ENCODE peak calls at places on chromosomes 6 and 20, in four cellular contexts. One of them, this sample, is unnamed.

GRCh38 chr20:44527716-44528199 is 5.9 kb upstream of the SERINC3 start:
- DNase-seq in neural progenitor cell: no peak
- DNase-seq in PC-3: no peak
- DNase-seq in hepatocyte: no peak
- DNase-seq in this sample: no peak

GRCh38 chr20:13817342-13817741 is 32.5 kb downstream of the NDUFAF5 start:
- DNase-seq in neural progenitor cell: no peak
- DNase-seq in hepatocyte: no peak
- DNase-seq in PC-3: peak; percentile 59
- DNase-seq in this sample: no peak

GRCh38 chr6:75351570-75351969 is 67.0 kb upstream of the TMEM30A start:
- DNase-seq in PC-3: peak; percentile 31
- DNase-seq in neural progenitor cell: no peak
- DNase-seq in hepatocyte: no peak
- DNase-seq in this sample: no peak

GRCh38 chr20:45935416-45936046 is 1.0 kb downstream of the PCIF1 start:
- DNase-seq in PC-3: no peak
- DNase-seq in hepatocyte: no peak
- DNase-seq in neural progenitor cell: no peak
- DNase-seq in this sample: no peak

GRCh38 chr20:14069796-14070195 is 74.5 kb downstream of the MACROD2 start:
- DNase-seq in PC-3: peak; percentile 36
- DNase-seq in hepatocyte: no peak
- DNase-seq in neural progenitor cell: no peak
- DNase-seq in this sample: no peak

GRCh38 chr6:15313367-15313766 is 67.5 kb downstream of the JARID2 start:
- DNase-seq in hepatocyte: no peak
- DNase-seq in neural progenitor cell: no peak
- DNase-seq in PC-3: no peak
- DNase-seq in this sample: peak; percentile 55

GRCh38 chr6:51678274-51678673 is 409.1 kb downstream of the PKHD1 start:
- DNase-seq in hepatocyte: no peak
- DNase-seq in neural progenitor cell: no peak
- DNase-seq in PC-3: no peak
- DNase-seq in this sample: no peak

GRCh38 chr20:25525857-25526256 is 59.5 kb downstream of the NINL start:
- DNase-seq in hepatocyte: peak; percentile 67
- DNase-seq in neural progenitor cell: no peak
- DNase-seq in PC-3: peak; percentile 79
- DNase-seq in this sample: no peak

GRCh38 chr6:72286911-72287311 is 335.0 kb upstream of the KCNQ5 start:
- DNase-seq in PC-3: peak; percentile 27
- DNase-seq in hepatocyte: no peak
- DNase-seq in neural progenitor cell: no peak
- DNase-seq in this sample: no peak

GRCh38 chr6:108736832-108737231 is 111.4 kb upstream of the ARMC2 start:
- DNase-seq in PC-3: peak; percentile 84
- DNase-seq in hepatocyte: peak; percentile 69
- DNase-seq in neural progenitor cell: no peak
- DNase-seq in this sample: no peak

GRCh38 chr20:13649548-13649947 is 10.8 kb upstream of the TASP1 start:
- DNase-seq in PC-3: no peak
- DNase-seq in neural progenitor cell: peak; percentile 64
- DNase-seq in hepatocyte: peak; percentile 23
- DNase-seq in this sample: no peak

GRCh38 chr20:48026981-48027592 is 241.8 kb upstream of the SULF2 start:
- DNase-seq in PC-3: no peak
- DNase-seq in neural progenitor cell: no peak
- DNase-seq in hepatocyte: no peak
- DNase-seq in this sample: peak; percentile 55

GRCh38 chr6:142421285-142422202 is 119.7 kb downstream of the ADGRG6 start:
- DNase-seq in hepatocyte: no peak
- DNase-seq in PC-3: peak; percentile 43
- DNase-seq in neural progenitor cell: no peak
- DNase-seq in this sample: no peak

GRCh38 chr20:62142252-62143117 is 709 bp downstream of the PSMA7 start:
- DNase-seq in PC-3: no peak
- DNase-seq in hepatocyte: peak; percentile 40
- DNase-seq in neural progenitor cell: peak; percentile 61
- DNase-seq in this sample: peak; percentile 28

GRCh38 chr6:152170702-152171667 is 363.5 kb downstream of the ESR1 start:
- DNase-seq in neural progenitor cell: no peak
- DNase-seq in PC-3: no peak
- DNase-seq in hepatocyte: peak; percentile 38
- DNase-seq in this sample: no peak

GRCh38 chr6:35650015-35650414 is 38.7 kb downstream of the FKBP5 start:
- DNase-seq in PC-3: no peak
- DNase-seq in neural progenitor cell: no peak
- DNase-seq in hepatocyte: no peak
- DNase-seq in this sample: no peak

GRCh38 chr20:2942439-2942838 is 69.2 kb downstream of the PTPRA start:
- DNase-seq in PC-3: no peak
- DNase-seq in neural progenitor cell: no peak
- DNase-seq in hepatocyte: no peak
- DNase-seq in this sample: no peak

GRCh38 chr6:107833136-107833535 is 9.0 kb upstream of the SCML4 start:
- DNase-seq in neural progenitor cell: no peak
- DNase-seq in hepatocyte: no peak
- DNase-seq in PC-3: no peak
- DNase-seq in this sample: no peak

GRCh38 chr6:38262041-38262440 is 377.7 kb downstream of the BTBD9 start:
- DNase-seq in hepatocyte: peak; percentile 67
- DNase-seq in neural progenitor cell: no peak
- DNase-seq in PC-3: peak; percentile 88
- DNase-seq in this sample: no peak

GRCh38 chr20:46784450-46785127 is 75.1 kb downstream of the SLC2A10 start:
- DNase-seq in hepatocyte: no peak
- DNase-seq in neural progenitor cell: no peak
- DNase-seq in PC-3: peak; percentile 32
- DNase-seq in this sample: no peak

GRCh38 chr6:96704713-96705112 is 132.6 kb downstream of the GPR63 start:
- DNase-seq in hepatocyte: no peak
- DNase-seq in neural progenitor cell: no peak
- DNase-seq in PC-3: no peak
- DNase-seq in this sample: no peak

GRCh38 chr6:169863149-169863525 is 111.7 kb downstream of the ERMARD start:
- DNase-seq in neural progenitor cell: no peak
- DNase-seq in PC-3: no peak
- DNase-seq in hepatocyte: no peak
- DNase-seq in this sample: no peak

GRCh38 chr6:3919849-3920248 is 70.7 kb downstream of the FAM50B start:
- DNase-seq in hepatocyte: no peak
- DNase-seq in PC-3: no peak
- DNase-seq in neural progenitor cell: no peak
- DNase-seq in this sample: no peak

GRCh38 chr6:89346433-89346832 is 6.1 kb downstream of the UBE2J1 start:
- DNase-seq in PC-3: no peak
- DNase-seq in neural progenitor cell: no peak
- DNase-seq in hepatocyte: no peak
- DNase-seq in this sample: no peak

DNA sequence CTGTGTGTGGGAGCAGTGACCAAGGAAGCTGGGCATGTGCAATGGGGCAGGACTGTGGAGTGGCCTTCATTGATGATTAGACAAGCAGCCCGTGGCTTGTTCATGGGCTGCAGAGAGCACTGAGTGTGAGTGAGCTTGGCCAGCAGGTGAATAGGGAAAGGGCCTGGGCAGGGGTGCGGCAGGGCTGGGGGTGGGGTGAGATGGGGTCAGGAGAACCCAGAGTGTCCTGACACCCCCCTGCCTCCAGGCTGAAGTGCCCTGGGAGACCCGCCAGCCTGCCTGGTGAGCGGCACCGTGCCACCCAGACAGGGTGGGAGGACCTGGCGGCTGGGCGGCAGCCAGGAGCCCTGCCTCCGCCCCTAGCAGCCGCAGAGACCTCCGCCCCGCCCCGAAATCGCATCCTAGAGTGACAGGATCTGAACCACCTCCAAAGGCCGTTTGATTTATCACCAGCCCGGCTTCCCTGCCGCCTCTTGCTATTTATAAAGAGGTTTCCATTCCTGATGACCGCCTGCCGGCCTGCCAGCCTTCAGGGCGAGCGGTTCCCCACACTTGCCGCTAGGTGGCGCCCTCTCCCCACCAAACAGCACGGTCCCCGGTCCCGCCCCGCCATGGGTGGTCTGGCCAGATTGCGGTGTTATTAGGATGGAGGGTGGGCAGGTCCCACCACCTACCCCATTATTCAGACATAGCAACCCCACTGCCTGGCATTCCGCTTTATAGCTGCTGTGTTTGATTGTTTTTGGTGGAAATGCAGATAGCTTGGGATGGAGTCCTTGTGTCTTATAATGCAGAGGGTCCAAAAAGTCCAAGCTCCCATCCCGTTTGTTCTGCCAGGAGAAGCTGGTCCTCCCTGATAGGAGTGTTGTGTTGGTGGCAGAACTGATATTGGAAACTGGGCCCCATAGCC is 3.5 kb downstream of the MYLK2 start:
- DNase-seq in hepatocyte: peak; percentile 87
- DNase-seq in PC-3: peak; percentile 58
- DNase-seq in neural progenitor cell: peak; percentile 89
- DNase-seq in this sample: peak; percentile 72
- TF ChIP-seq EZH2phosphoT487 in hepatocyte: no peak
- TF ChIP-seq EZH2phosphoT487 in PC-3: no peak
- TF ChIP-seq EZH2phosphoT487 in neural progenitor cell: no peak
- TF ChIP-seq EZH2phosphoT487 in this sample: no peak

GRCh38 chr20:16385891-16386290 is 187.4 kb downstream of the KIF16B start:
- DNase-seq in PC-3: no peak
- DNase-seq in hepatocyte: no peak
- DNase-seq in neural progenitor cell: no peak
- DNase-seq in this sample: no peak
- TF ChIP-seq EZH2phosphoT487 in PC-3: no peak
- TF ChIP-seq EZH2phosphoT487 in hepatocyte: no peak
- TF ChIP-seq EZH2phosphoT487 in neural progenitor cell: no peak
- TF ChIP-seq EZH2phosphoT487 in this sample: no peak

DNA sequence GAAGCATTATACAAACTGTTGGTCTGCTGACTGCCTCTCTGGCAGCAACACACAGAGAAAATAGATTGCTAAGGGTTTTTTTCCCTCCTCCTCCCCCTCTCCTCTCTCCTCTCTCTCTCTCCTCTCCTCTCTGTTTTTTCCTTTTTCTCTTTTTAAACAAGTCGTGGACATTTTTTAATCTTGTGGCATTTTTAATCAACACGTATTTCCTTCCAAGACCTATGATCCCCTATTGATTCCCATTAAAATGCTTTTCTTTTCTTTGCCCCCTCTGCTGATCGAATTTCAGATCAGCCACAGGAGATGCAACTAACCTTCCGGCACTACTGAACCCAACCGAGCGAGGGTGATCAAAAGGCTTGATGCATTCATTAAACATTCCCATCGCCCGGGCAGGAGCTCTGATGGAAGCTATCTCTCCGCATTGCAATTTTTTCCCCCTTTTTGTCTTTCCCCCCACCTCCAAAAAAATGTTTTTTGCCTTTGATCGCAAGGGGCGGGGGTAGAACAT is 90.7 kb upstream of the ARID1B start:
- DNase-seq in PC-3: peak; percentile 47
- DNase-seq in hepatocyte: peak; percentile 78
- DNase-seq in neural progenitor cell: peak; percentile 80
- DNase-seq in this sample: peak; percentile 74
- TF ChIP-seq EZH2phosphoT487 in PC-3: no peak
- TF ChIP-seq EZH2phosphoT487 in hepatocyte: no peak
- TF ChIP-seq EZH2phosphoT487 in neural progenitor cell: no peak
- TF ChIP-seq EZH2phosphoT487 in this sample: no peak

DNA sequence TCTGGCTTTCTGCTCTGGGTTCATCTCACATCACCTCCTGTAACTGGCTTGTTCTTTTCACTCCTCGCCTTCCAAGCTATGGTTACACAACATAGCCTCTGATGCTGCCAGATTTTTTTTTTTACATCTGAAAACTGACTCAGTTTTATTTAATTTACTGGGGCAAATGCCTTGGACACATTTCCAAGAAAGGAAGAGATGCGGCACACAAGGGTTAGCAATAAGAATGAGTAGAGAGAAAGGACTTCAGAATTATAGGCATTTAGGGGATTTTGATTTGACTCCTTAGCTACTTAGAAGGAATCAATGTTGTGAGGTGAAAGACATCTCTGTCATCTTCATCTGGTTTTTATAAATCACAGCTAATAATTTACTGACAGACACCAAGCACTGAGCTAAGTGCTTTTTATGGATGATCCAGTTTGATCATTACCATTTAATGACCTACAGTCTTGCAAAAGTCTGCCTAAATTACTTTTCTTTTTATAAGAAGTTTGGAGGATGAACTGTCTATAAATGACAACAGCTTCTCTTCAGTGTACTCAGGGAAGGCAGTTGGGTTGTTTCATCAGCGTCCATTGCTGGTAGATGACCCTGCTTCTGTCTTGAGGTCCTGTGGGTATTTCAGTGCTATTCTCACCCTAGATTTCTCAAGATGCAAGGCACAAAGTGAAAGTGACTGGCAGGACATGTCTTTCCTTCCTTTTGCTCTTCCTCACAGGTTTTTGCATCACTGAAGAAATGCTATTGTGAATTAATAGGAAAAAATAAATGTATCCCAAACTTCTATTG is 31.1 kb downstream of the LAMA4 start:
- DNase-seq in PC-3: peak; percentile 26
- DNase-seq in hepatocyte: peak; percentile 42
- DNase-seq in neural progenitor cell: no peak
- DNase-seq in this sample: no peak
- TF ChIP-seq EZH2phosphoT487 in PC-3: no peak
- TF ChIP-seq EZH2phosphoT487 in hepatocyte: no peak
- TF ChIP-seq EZH2phosphoT487 in neural progenitor cell: no peak
- TF ChIP-seq EZH2phosphoT487 in this sample: no peak